ENCODE peak calls at places on chromosome 17, in six cellular contexts. One of them, this sample, is unnamed.

GRCh38 chr17:48429156-48429555 is 858 bp downstream of the SKAP1 start:
- DNase-seq in stimulated activated CD8-positive, alpha-beta memory T cell treated with anti-CD3 and anti-CD28 coated beads, Interleukin-15, amount 100 ng/mL, for 24 hours: no peak
- DNase-seq in RCC 7860: no peak
- DNase-seq in stomach: no peak
- DNase-seq in osteocyte: no peak
- DNase-seq in NCI-H345: no peak
- DNase-seq in this sample: no peak

GRCh38 chr17:6699997-6700947 is 12.9 kb downstream of the SLC13A5 start:
- DNase-seq in stimulated activated CD8-positive, alpha-beta memory T cell treated with anti-CD3 and anti-CD28 coated beads, Interleukin-15, amount 100 ng/mL, for 24 hours: no peak
- DNase-seq in RCC 7860: no peak
- DNase-seq in stomach: peak; percentile 48
- DNase-seq in osteocyte: no peak
- DNase-seq in NCI-H345: no peak
- DNase-seq in this sample: no peak

GRCh38 chr17:57915532-57915931 is 39.7 kb downstream of the CUEDC1 start:
- DNase-seq in stimulated activated CD8-positive, alpha-beta memory T cell treated with anti-CD3 and anti-CD28 coated beads, Interleukin-15, amount 100 ng/mL, for 24 hours: no peak
- DNase-seq in RCC 7860: no peak
- DNase-seq in stomach: no peak
- DNase-seq in osteocyte: no peak
- DNase-seq in NCI-H345: peak; percentile 27
- DNase-seq in this sample: no peak

GRCh38 chr17:39739020-39739884 is 1.5 kb downstream of the GRB7 start:
- DNase-seq in stimulated activated CD8-positive, alpha-beta memory T cell treated with anti-CD3 and anti-CD28 coated beads, Interleukin-15, amount 100 ng/mL, for 24 hours: no peak
- DNase-seq in RCC 7860: peak; percentile 66
- DNase-seq in stomach: peak; percentile 89
- DNase-seq in osteocyte: no peak
- DNase-seq in NCI-H345: peak; percentile 69
- DNase-seq in this sample: peak; percentile 16

GRCh38 chr17:10741416-10742140 is 11.8 kb upstream of the TMEM220 start:
- DNase-seq in stimulated activated CD8-positive, alpha-beta memory T cell treated with anti-CD3 and anti-CD28 coated beads, Interleukin-15, amount 100 ng/mL, for 24 hours: no peak
- DNase-seq in RCC 7860: no peak
- DNase-seq in stomach: peak; percentile 25
- DNase-seq in osteocyte: no peak
- DNase-seq in NCI-H345: no peak
- DNase-seq in this sample: no peak

GRCh38 chr17:75130632-75131277 is 787 bp downstream of the NT5C start:
- DNase-seq in stimulated activated CD8-positive, alpha-beta memory T cell treated with anti-CD3 and anti-CD28 coated beads, Interleukin-15, amount 100 ng/mL, for 24 hours: no peak
- DNase-seq in RCC 7860: peak; percentile 51
- DNase-seq in stomach: peak; percentile 47
- DNase-seq in osteocyte: no peak
- DNase-seq in NCI-H345: peak; percentile 77
- DNase-seq in this sample: peak; percentile 75

GRCh38 chr17:49016775-49017463 is 19.7 kb downstream of the IGF2BP1 start:
- DNase-seq in stimulated activated CD8-positive, alpha-beta memory T cell treated with anti-CD3 and anti-CD28 coated beads, Interleukin-15, amount 100 ng/mL, for 24 hours: no peak
- DNase-seq in RCC 7860: peak; percentile 76
- DNase-seq in stomach: peak; percentile 58
- DNase-seq in osteocyte: peak; percentile 96
- DNase-seq in NCI-H345: peak; percentile 30
- DNase-seq in this sample: peak; percentile 93

GRCh38 chr17:40442392-40443195 is 656 bp upstream of the IGFBP4 start:
- DNase-seq in stimulated activated CD8-positive, alpha-beta memory T cell treated with anti-CD3 and anti-CD28 coated beads, Interleukin-15, amount 100 ng/mL, for 24 hours: no peak
- DNase-seq in RCC 7860: no peak
- DNase-seq in stomach: no peak
- DNase-seq in osteocyte: no peak
- DNase-seq in NCI-H345: no peak
- DNase-seq in this sample: no peak

GRCh38 chr17:10713336-10713735 is 15.9 kb downstream of the ADPRM start:
- DNase-seq in stimulated activated CD8-positive, alpha-beta memory T cell treated with anti-CD3 and anti-CD28 coated beads, Interleukin-15, amount 100 ng/mL, for 24 hours: no peak
- DNase-seq in RCC 7860: no peak
- DNase-seq in stomach: no peak
- DNase-seq in osteocyte: no peak
- DNase-seq in NCI-H345: no peak
- DNase-seq in this sample: no peak

GRCh38 chr17:66777689-66778225 is 57.2 kb upstream of the CACNG5 start:
- DNase-seq in stimulated activated CD8-positive, alpha-beta memory T cell treated with anti-CD3 and anti-CD28 coated beads, Interleukin-15, amount 100 ng/mL, for 24 hours: no peak
- DNase-seq in RCC 7860: no peak
- DNase-seq in stomach: no peak
- DNase-seq in osteocyte: no peak
- DNase-seq in NCI-H345: peak; percentile 84
- DNase-seq in this sample: no peak

GRCh38 chr17:74859439-74860228 is at the start of gene GRIN2C:
- DNase-seq in stimulated activated CD8-positive, alpha-beta memory T cell treated with anti-CD3 and anti-CD28 coated beads, Interleukin-15, amount 100 ng/mL, for 24 hours: no peak
- DNase-seq in RCC 7860: no peak
- DNase-seq in stomach: no peak
- DNase-seq in osteocyte: no peak
- DNase-seq in NCI-H345: peak; percentile 23
- DNase-seq in this sample: no peak

GRCh38 chr17:42536372-42537155 is 523 bp downstream of the NAGLU start:
- DNase-seq in stimulated activated CD8-positive, alpha-beta memory T cell treated with anti-CD3 and anti-CD28 coated beads, Interleukin-15, amount 100 ng/mL, for 24 hours: peak; percentile 38
- DNase-seq in RCC 7860: peak; percentile 69
- DNase-seq in stomach: peak; percentile 90
- DNase-seq in osteocyte: peak; percentile 91
- DNase-seq in NCI-H345: peak; percentile 89
- DNase-seq in this sample: peak; percentile 83

GRCh38 chr17:51951737-51952136 is 206.8 kb downstream of the CA10 start:
- DNase-seq in stimulated activated CD8-positive, alpha-beta memory T cell treated with anti-CD3 and anti-CD28 coated beads, Interleukin-15, amount 100 ng/mL, for 24 hours: no peak
- DNase-seq in RCC 7860: no peak
- DNase-seq in stomach: no peak
- DNase-seq in osteocyte: no peak
- DNase-seq in NCI-H345: no peak
- DNase-seq in this sample: no peak

GRCh38 chr17:11823862-11824261 is 173.4 kb downstream of the ZNF18 start:
- DNase-seq in stimulated activated CD8-positive, alpha-beta memory T cell treated with anti-CD3 and anti-CD28 coated beads, Interleukin-15, amount 100 ng/mL, for 24 hours: no peak
- DNase-seq in RCC 7860: no peak
- DNase-seq in stomach: no peak
- DNase-seq in osteocyte: no peak
- DNase-seq in NCI-H345: no peak
- DNase-seq in this sample: no peak

GRCh38 chr17:79936661-79937434 is 97.6 kb upstream of the CBX4 start:
- DNase-seq in stimulated activated CD8-positive, alpha-beta memory T cell treated with anti-CD3 and anti-CD28 coated beads, Interleukin-15, amount 100 ng/mL, for 24 hours: no peak
- DNase-seq in RCC 7860: no peak
- DNase-seq in stomach: no peak
- DNase-seq in osteocyte: no peak
- DNase-seq in NCI-H345: no peak
- DNase-seq in this sample: no peak

GRCh38 chr17:46889992-46890564 is 32.9 kb upstream of the GOSR2 start:
- DNase-seq in stimulated activated CD8-positive, alpha-beta memory T cell treated with anti-CD3 and anti-CD28 coated beads, Interleukin-15, amount 100 ng/mL, for 24 hours: no peak
- DNase-seq in RCC 7860: no peak
- DNase-seq in stomach: no peak
- DNase-seq in osteocyte: no peak
- DNase-seq in NCI-H345: no peak
- DNase-seq in this sample: no peak

GRCh38 chr17:38325221-38325851 is 18.4 kb downstream of the GPR179 start:
- DNase-seq in stimulated activated CD8-positive, alpha-beta memory T cell treated with anti-CD3 and anti-CD28 coated beads, Interleukin-15, amount 100 ng/mL, for 24 hours: no peak
- DNase-seq in RCC 7860: no peak
- DNase-seq in stomach: no peak
- DNase-seq in osteocyte: no peak
- DNase-seq in NCI-H345: no peak
- DNase-seq in this sample: no peak

GRCh38 chr17:45927247-45927646 is 32.9 kb downstream of the MAPT start:
- DNase-seq in stimulated activated CD8-positive, alpha-beta memory T cell treated with anti-CD3 and anti-CD28 coated beads, Interleukin-15, amount 100 ng/mL, for 24 hours: no peak
- DNase-seq in RCC 7860: no peak
- DNase-seq in stomach: no peak
- DNase-seq in osteocyte: no peak
- DNase-seq in NCI-H345: no peak
- DNase-seq in this sample: no peak